ENCODE peak calls at places on chromosome 1, in seven cellular contexts. One of them, this sample, is unnamed.

GRCh38 chr1:38784452-38785284 is 74.9 kb downstream of the RRAGC start:
- DNase-seq in GM12891: no peak
- DNase-seq in CD8-positive, alpha-beta memory T cell: no peak
- DNase-seq in stimulated activated CD4-positive, alpha-beta T cell treated with anti-CD3 and anti-CD28 coated beads, Interleukin-4, amount 100 ng/mL, for 4 hours: no peak
- DNase-seq in cardiac muscle cell: no peak
- DNase-seq in NCI-H2171 treated with DMSO at 0.1 percent for 48 hours: peak; percentile 65
- DNase-seq in Right ventricle myocardium superior: no peak
- DNase-seq in this sample: no peak

GRCh38 chr1:161921990-161922389 is 101.7 kb downstream of the OLFML2B start:
- DNase-seq in Right ventricle myocardium superior: no peak
- DNase-seq in stimulated activated CD4-positive, alpha-beta T cell treated with anti-CD3 and anti-CD28 coated beads, Interleukin-4, amount 100 ng/mL, for 4 hours: no peak
- DNase-seq in cardiac muscle cell: peak; percentile 49
- DNase-seq in GM12891: no peak
- DNase-seq in NCI-H2171 treated with DMSO at 0.1 percent for 48 hours: no peak
- DNase-seq in CD8-positive, alpha-beta memory T cell: no peak
- DNase-seq in this sample: no peak

GRCh38 chr1:39623053-39623452 is 16.4 kb downstream of the HEYL start:
- DNase-seq in CD8-positive, alpha-beta memory T cell: no peak
- DNase-seq in Right ventricle myocardium superior: peak; percentile 88
- DNase-seq in NCI-H2171 treated with DMSO at 0.1 percent for 48 hours: no peak
- DNase-seq in GM12891: no peak
- DNase-seq in stimulated activated CD4-positive, alpha-beta T cell treated with anti-CD3 and anti-CD28 coated beads, Interleukin-4, amount 100 ng/mL, for 4 hours: no peak
- DNase-seq in cardiac muscle cell: peak; percentile 18
- DNase-seq in this sample: no peak

GRCh38 chr1:56157477-56157876 is 421.9 kb downstream of the PLPP3 start:
- DNase-seq in Right ventricle myocardium superior: no peak
- DNase-seq in stimulated activated CD4-positive, alpha-beta T cell treated with anti-CD3 and anti-CD28 coated beads, Interleukin-4, amount 100 ng/mL, for 4 hours: no peak
- DNase-seq in NCI-H2171 treated with DMSO at 0.1 percent for 48 hours: no peak
- DNase-seq in GM12891: no peak
- DNase-seq in cardiac muscle cell: no peak
- DNase-seq in CD8-positive, alpha-beta memory T cell: no peak
- DNase-seq in this sample: no peak

GRCh38 chr1:1225238-1225845 is 6.5 kb downstream of the SDF4 start:
- DNase-seq in NCI-H2171 treated with DMSO at 0.1 percent for 48 hours: no peak
- DNase-seq in CD8-positive, alpha-beta memory T cell: no peak
- DNase-seq in stimulated activated CD4-positive, alpha-beta T cell treated with anti-CD3 and anti-CD28 coated beads, Interleukin-4, amount 100 ng/mL, for 4 hours: no peak
- DNase-seq in Right ventricle myocardium superior: no peak
- DNase-seq in cardiac muscle cell: no peak
- DNase-seq in GM12891: no peak
- DNase-seq in this sample: no peak

GRCh38 chr1:42720868-42721267 is 19.2 kb downstream of the CLDN19 start:
- DNase-seq in Right ventricle myocardium superior: no peak
- DNase-seq in cardiac muscle cell: no peak
- DNase-seq in stimulated activated CD4-positive, alpha-beta T cell treated with anti-CD3 and anti-CD28 coated beads, Interleukin-4, amount 100 ng/mL, for 4 hours: no peak
- DNase-seq in NCI-H2171 treated with DMSO at 0.1 percent for 48 hours: no peak
- DNase-seq in GM12891: no peak
- DNase-seq in CD8-positive, alpha-beta memory T cell: no peak
- DNase-seq in this sample: no peak

GRCh38 chr1:53736290-53736689 is 2.7 kb downstream of the GLIS1 start:
- DNase-seq in CD8-positive, alpha-beta memory T cell: no peak
- DNase-seq in GM12891: no peak
- DNase-seq in stimulated activated CD4-positive, alpha-beta T cell treated with anti-CD3 and anti-CD28 coated beads, Interleukin-4, amount 100 ng/mL, for 4 hours: no peak
- DNase-seq in Right ventricle myocardium superior: no peak
- DNase-seq in NCI-H2171 treated with DMSO at 0.1 percent for 48 hours: no peak
- DNase-seq in cardiac muscle cell: no peak
- DNase-seq in this sample: no peak

GRCh38 chr1:218474089-218474488 is 129.0 kb downstream of the TGFB2 start:
- DNase-seq in Right ventricle myocardium superior: no peak
- DNase-seq in stimulated activated CD4-positive, alpha-beta T cell treated with anti-CD3 and anti-CD28 coated beads, Interleukin-4, amount 100 ng/mL, for 4 hours: no peak
- DNase-seq in cardiac muscle cell: no peak
- DNase-seq in CD8-positive, alpha-beta memory T cell: no peak
- DNase-seq in GM12891: no peak
- DNase-seq in NCI-H2171 treated with DMSO at 0.1 percent for 48 hours: no peak
- DNase-seq in this sample: no peak

GRCh38 chr1:229132106-229132443 is 138.8 kb upstream of the RAB4A start:
- DNase-seq in stimulated activated CD4-positive, alpha-beta T cell treated with anti-CD3 and anti-CD28 coated beads, Interleukin-4, amount 100 ng/mL, for 4 hours: no peak
- DNase-seq in NCI-H2171 treated with DMSO at 0.1 percent for 48 hours: no peak
- DNase-seq in cardiac muscle cell: no peak
- DNase-seq in CD8-positive, alpha-beta memory T cell: no peak
- DNase-seq in Right ventricle myocardium superior: no peak
- DNase-seq in GM12891: no peak
- DNase-seq in this sample: no peak

GRCh38 chr1:2416403-2416802 is 4.0 kb upstream of the PEX10 start:
- DNase-seq in cardiac muscle cell: no peak
- DNase-seq in Right ventricle myocardium superior: no peak
- DNase-seq in NCI-H2171 treated with DMSO at 0.1 percent for 48 hours: no peak
- DNase-seq in CD8-positive, alpha-beta memory T cell: peak; percentile 27
- DNase-seq in stimulated activated CD4-positive, alpha-beta T cell treated with anti-CD3 and anti-CD28 coated beads, Interleukin-4, amount 100 ng/mL, for 4 hours: no peak
- DNase-seq in GM12891: no peak
- DNase-seq in this sample: no peak

GRCh38 chr1:170010443-170010842 is 64.1 kb downstream of the KIFAP3 start:
- DNase-seq in Right ventricle myocardium superior: no peak
- DNase-seq in GM12891: no peak
- DNase-seq in stimulated activated CD4-positive, alpha-beta T cell treated with anti-CD3 and anti-CD28 coated beads, Interleukin-4, amount 100 ng/mL, for 4 hours: no peak
- DNase-seq in cardiac muscle cell: peak; percentile 82
- DNase-seq in NCI-H2171 treated with DMSO at 0.1 percent for 48 hours: no peak
- DNase-seq in CD8-positive, alpha-beta memory T cell: no peak
- DNase-seq in this sample: peak; percentile 45

GRCh38 chr1:182649041-182649440 is 35.3 kb downstream of the RGS8 start:
- DNase-seq in CD8-positive, alpha-beta memory T cell: no peak
- DNase-seq in GM12891: no peak
- DNase-seq in stimulated activated CD4-positive, alpha-beta T cell treated with anti-CD3 and anti-CD28 coated beads, Interleukin-4, amount 100 ng/mL, for 4 hours: no peak
- DNase-seq in NCI-H2171 treated with DMSO at 0.1 percent for 48 hours: no peak
- DNase-seq in cardiac muscle cell: no peak
- DNase-seq in Right ventricle myocardium superior: no peak
- DNase-seq in this sample: no peak

GRCh38 chr1:160161965-160162705 is 10.7 kb downstream of the ATP1A4 start:
- DNase-seq in NCI-H2171 treated with DMSO at 0.1 percent for 48 hours: no peak
- DNase-seq in CD8-positive, alpha-beta memory T cell: no peak
- DNase-seq in GM12891: no peak
- DNase-seq in cardiac muscle cell: peak; percentile 39
- DNase-seq in Right ventricle myocardium superior: no peak
- DNase-seq in stimulated activated CD4-positive, alpha-beta T cell treated with anti-CD3 and anti-CD28 coated beads, Interleukin-4, amount 100 ng/mL, for 4 hours: no peak
- DNase-seq in this sample: no peak